ENCODE peak calls at places on chromosomes 4 and X, in seven cellular contexts. Z is AG08396, J is OCI-LY7, B is colonic mucosa, Y is T-helper 2 cell, Q is HuH-7.5, H is SK-MEL-5. M is an unnamed sample.

GRCh38 chr4:153628796-153629315 is 55.2 kb upstream of the TLR2 start:
- DNase-seq in J (no peak), Y (no peak), Z (no peak), H (no peak), B (no peak), Q (no peak), M (no peak)

GRCh38 chr4:2256781-2257191 is 5.1 kb downstream of the MXD4 start:
- DNase-seq in J (no peak), B (peak), H (no peak), Q (no peak), Y (peak), Z (no peak), M (peak)

GRCh38 chr4:39814403-39815185 is 116.7 kb downstream of the UBE2K start:
- DNase-seq in Z (no peak), H (no peak), B (no peak), Y (peak), J (peak), Q (no peak), M (no peak)

GRCh38 chr4:2942532-2943363 is 20.5 kb downstream of the NOP14 start:
- DNase-seq in Z (no peak), B (peak), Q (no peak), H (no peak), Y (no peak), J (no peak), M (no peak)

GRCh38 chrX:140337263-140337662 is 167.6 kb downstream of the SOX3 start:
- DNase-seq in Z (no peak), Y (no peak), J (no peak), H (no peak), B (no peak), Q (no peak), M (no peak)

GRCh38 chr4:88382621-88383020 is 4.0 kb downstream of the HERC6 start:
- DNase-seq in J (no peak), Y (peak), Q (no peak), Z (no peak), H (no peak), B (no peak), M (no peak)

GRCh38 chr4:4254666-4255065 is 6.6 kb upstream of the TMEM128 start:
- DNase-seq in Z (no peak), J (no peak), Q (no peak), H (no peak), Y (no peak), B (no peak), M (no peak)

GRCh38 chrX:154600962-154601374 is 16.0 kb downstream of the CTAG1A start:
- DNase-seq in H (no peak), B (no peak), J (no peak), Y (no peak), Z (no peak), Q (no peak), M (no peak)

GRCh38 chr4:1309261-1310010 is 19.7 kb downstream of the MAEA start:
- DNase-seq in Z (peak), Q (no peak), H (no peak), Y (peak), B (peak), J (peak), M (peak)

GRCh38 chr4:2537011-2537830 is 774 bp downstream of the FAM193A start:
- DNase-seq in Y (peak), H (peak), Q (no peak), B (peak), Z (peak), J (peak), M (peak)

GRCh38 chrX:101229155-101229554 is 9.6 kb downstream of the DRP2 start:
- DNase-seq in B (no peak), Z (no peak), J (no peak), Y (no peak), H (no peak), Q (no peak), M (no peak)

GRCh38 chr4:148112231-148112982 is 329.8 kb downstream of the NR3C2 start:
- DNase-seq in H (no peak), J (no peak), B (no peak), Y (no peak), Z (no peak), Q (no peak), M (no peak)

GRCh38 chrX:43436497-43436896 is 219.6 kb upstream of the MAOA start:
- DNase-seq in J (no peak), B (no peak), Z (no peak), Q (no peak), Y (no peak), H (no peak), M (no peak)

GRCh38 chr4:16663722-16664121 is 234.7 kb downstream of the LDB2 start:
- DNase-seq in H (no peak), J (no peak), Y (no peak), B (no peak), Q (no peak), Z (no peak), M (no peak)

GRCh38 chr4:25441519-25442117 is 64.6 kb downstream of the ANAPC4 start:
- DNase-seq in H (peak), B (peak), J (peak), Q (peak), Z (peak), Y (no peak), M (peak)

GRCh38 chr4:145755802-145756201 is 75.9 kb downstream of the C4orf51 start:
- DNase-seq in H (no peak), B (no peak), Y (no peak), Z (no peak), Q (no peak), J (no peak), M (no peak)

GRCh38 chr4:84218002-84218401 is 281.1 kb downstream of the NKX6-1 start:
- DNase-seq in J (no peak), Q (no peak), B (no peak), Y (no peak), H (peak), Z (no peak), M (no peak)

GRCh38 chrX:40952855-40953254 is 132.4 kb upstream of the USP9X start:
- DNase-seq in B (no peak), Y (no peak), Z (peak), H (no peak), J (no peak), Q (no peak), M (no peak)

GRCh38 chr4:106773106-106773905 is 262.8 kb downstream of the DKK2 start:
- DNase-seq in H (no peak), B (no peak), Q (no peak), J (no peak), Y (no peak), Z (no peak), M (no peak)

GRCh38 chr4:111943796-111944203 is 201.5 kb upstream of the FAM241A start:
- DNase-seq in H (peak), Z (peak), B (peak), Q (no peak), Y (no peak), J (peak), M (peak)

GRCh38 chrX:2888309-2888708 is 40.8 kb downstream of the ARSD start:
- DNase-seq in J (no peak), Z (no peak), Y (no peak), H (no peak), B (no peak), Q (no peak), M (no peak)

GRCh38 chrX:53511302-53511701 is 77.1 kb upstream of the HSD17B10 start:
- DNase-seq in Y (no peak), Z (no peak), H (no peak), B (no peak), Q (no peak), J (no peak), M (no peak)

GRCh38 chrX:50536955-50537354 is 66.3 kb upstream of the DGKK start:
- DNase-seq in Q (no peak), H (no peak), Y (no peak), Z (no peak), B (no peak), J (peak), M (no peak)

M was measured in mucosa of gallbladder.